ENCODE peak calls at places on chromosomes 2 and 18, in six cellular contexts. L, C, F, A, I and D are unnamed samples.

GRCh38 chr2:111946294-111947114 is 48.1 kb downstream of the MERTK start:
- DNase-seq in L (peak), C (no peak), F (peak), A (no peak), I (peak), D (no peak)

GRCh38 chr2:8030694-8031303 is 651.1 kb upstream of the ID2 start:
- DNase-seq in L (no peak), C (no peak), F (peak), A (no peak), I (no peak), D (no peak)

GRCh38 chr2:31188141-31188540 is 29.2 kb downstream of the CAPN14 start:
- DNase-seq in L (no peak), C (no peak), F (no peak), A (no peak), I (no peak), D (no peak)

GRCh38 chr2:128420776-128421175 is 102.1 kb upstream of the HS6ST1 start:
- DNase-seq in L (no peak), C (no peak), F (no peak), A (no peak), I (no peak), D (peak)

GRCh38 chr2:113760400-113760799 is 4.0 kb upstream of the SLC35F5 start:
- DNase-seq in L (peak), C (no peak), F (peak), A (no peak), I (no peak), D (no peak)

GRCh38 chr18:14189858-14190257 is 57.6 kb upstream of the ZNF519 start:
- DNase-seq in L (no peak), C (no peak), F (peak), A (no peak), I (no peak), D (no peak)

GRCh38 chr2:159168707-159169106 is 117.8 kb downstream of the WDSUB1 start:
- DNase-seq in L (no peak), C (no peak), F (peak), A (no peak), I (no peak), D (no peak)

GRCh38 chr2:160363961-160364733 is 129.5 kb downstream of the RBMS1 start:
- DNase-seq in L (no peak), C (no peak), F (peak), A (no peak), I (no peak), D (no peak)

GRCh38 chr18:46174317-46175039 is 70.3 kb downstream of the HAUS1 start:
- DNase-seq in L (no peak), C (peak), F (peak), A (peak), I (peak), D (no peak)

GRCh38 chr2:158325031-158325781 is 131.3 kb downstream of the CCDC148 start:
- DNase-seq in L (no peak), C (no peak), F (no peak), A (no peak), I (no peak), D (no peak)

GRCh38 chr2:186645999-186646398 is 47.9 kb upstream of the FAM171B start:
- DNase-seq in L (no peak), C (no peak), F (no peak), A (no peak), I (no peak), D (no peak)

GRCh38 chr2:105824446-105824845 is 79.7 kb downstream of the NCK2 start:
- DNase-seq in L (no peak), C (no peak), F (no peak), A (no peak), I (no peak), D (no peak)

GRCh38 chr2:211534655-211535054 is 978.3 kb downstream of the CPS1 start:
- DNase-seq in L (no peak), C (no peak), F (no peak), A (no peak), I (no peak), D (no peak)

GRCh38 chr2:239463541-239464165 is 62.8 kb upstream of the HDAC4 start:
- DNase-seq in L (no peak), C (no peak), F (no peak), A (no peak), I (no peak), D (peak)

GRCh38 chr2:40754912-40755311 is 303.0 kb upstream of the SLC8A1 start:
- DNase-seq in L (no peak), C (no peak), F (no peak), A (no peak), I (no peak), D (no peak)

GRCh38 chr2:216335252-216335651 is 37.0 kb downstream of the MARCHF4 start:
- DNase-seq in L (no peak), C (no peak), F (no peak), A (no peak), I (no peak), D (no peak)

GRCh38 chr2:121471571-121472464 is 58.9 kb upstream of the RNU4ATAC start:
- DNase-seq in L (peak), C (no peak), F (peak), A (no peak), I (no peak), D (no peak)